ENCODE peak calls at places on chromosomes 7 and 10, in four cellular contexts. One of them, this sample, is unnamed.

GRCh38 chr10:5552376-5553321 is 27.9 kb downstream of the CALML3 start:
- DNase-seq in T-cell: no peak
- DNase-seq in NCI-H1436: no peak
- DNase-seq in HCT116: no peak
- DNase-seq in this sample: no peak

GRCh38 chr7:37198188-37198905 is 250.3 kb downstream of the ELMO1 start:
- DNase-seq in T-cell: no peak
- DNase-seq in NCI-H1436: no peak
- DNase-seq in HCT116: no peak
- DNase-seq in this sample: no peak

GRCh38 chr10:97830064-97830463 is 19.6 kb upstream of the GOLGA7B start:
- DNase-seq in T-cell: no peak
- DNase-seq in HCT116: no peak
- DNase-seq in NCI-H1436: no peak
- DNase-seq in this sample: no peak

GRCh38 chr10:21975378-21975990 is 28.0 kb downstream of the DNAJC1 start:
- DNase-seq in HCT116: no peak
- DNase-seq in NCI-H1436: peak
- DNase-seq in T-cell: no peak
- DNase-seq in this sample: no peak

GRCh38 chr10:17428616-17429097 is 25.7 kb downstream of the ST8SIA6 start:
- DNase-seq in NCI-H1436: no peak
- DNase-seq in T-cell: peak
- DNase-seq in HCT116: no peak
- DNase-seq in this sample: no peak

GRCh38 chr10:17098012-17098411 is 31.6 kb downstream of the CUBN start:
- DNase-seq in T-cell: no peak
- DNase-seq in HCT116: no peak
- DNase-seq in NCI-H1436: no peak
- DNase-seq in this sample: no peak

GRCh38 chr10:6385683-6386082 is 183.0 kb downstream of the PFKFB3 start:
- DNase-seq in NCI-H1436: no peak
- DNase-seq in HCT116: no peak
- DNase-seq in T-cell: no peak
- DNase-seq in this sample: no peak

GRCh38 chr10:96352027-96352426 is 6.8 kb downstream of the OPALIN start:
- DNase-seq in HCT116: no peak
- DNase-seq in T-cell: no peak
- DNase-seq in NCI-H1436: no peak
- DNase-seq in this sample: no peak

GRCh38 chr7:108247646-108248045 is 117.5 kb upstream of the LAMB4 start:
- DNase-seq in HCT116: no peak
- DNase-seq in NCI-H1436: no peak
- DNase-seq in T-cell: no peak
- DNase-seq in this sample: no peak

GRCh38 chr10:99782447-99783286 is at the start of gene ABCC2:
- DNase-seq in T-cell: no peak
- DNase-seq in HCT116: no peak
- DNase-seq in NCI-H1436: no peak
- DNase-seq in this sample: no peak

GRCh38 chr10:32298066-32298812 is 48.7 kb downstream of the EPC1 start:
- DNase-seq in NCI-H1436: no peak
- DNase-seq in HCT116: peak
- DNase-seq in T-cell: no peak
- DNase-seq in this sample: peak

GRCh38 chr7:83547526-83547925 is 101.4 kb downstream of the SEMA3E start:
- DNase-seq in T-cell: no peak
- DNase-seq in HCT116: peak
- DNase-seq in NCI-H1436: peak
- DNase-seq in this sample: peak

GRCh38 chr10:99329891-99330674 is 927 bp downstream of the CNNM1 start:
- DNase-seq in NCI-H1436: no peak
- DNase-seq in HCT116: no peak
- DNase-seq in T-cell: no peak
- DNase-seq in this sample: no peak

GRCh38 chr7:123054357-123055133 is 59.0 kb upstream of the TAS2R16 start:
- DNase-seq in HCT116: peak
- DNase-seq in NCI-H1436: peak
- DNase-seq in T-cell: no peak
- DNase-seq in this sample: no peak

GRCh38 chr10:17425584-17426262 is 28.7 kb downstream of the ST8SIA6 start:
- DNase-seq in NCI-H1436: no peak
- DNase-seq in HCT116: no peak
- DNase-seq in T-cell: peak
- DNase-seq in this sample: no peak

GRCh38 chr10:74244097-74244685 is 93.2 kb downstream of the ADK start:
- DNase-seq in NCI-H1436: peak
- DNase-seq in T-cell: no peak
- DNase-seq in HCT116: peak
- DNase-seq in this sample: peak

GRCh38 chr10:72563327-72563932 is 62.4 kb downstream of the MICU1 start:
- DNase-seq in NCI-H1436: no peak
- DNase-seq in T-cell: no peak
- DNase-seq in HCT116: no peak
- DNase-seq in this sample: no peak

GRCh38 chr7:84271550-84271949 is 77.0 kb upstream of the SEMA3A start:
- DNase-seq in HCT116: no peak
- DNase-seq in NCI-H1436: no peak
- DNase-seq in T-cell: no peak
- DNase-seq in this sample: no peak

GRCh38 chr10:103727546-103727963 is 127.8 kb downstream of the SH3PXD2A start:
- DNase-seq in T-cell: no peak
- DNase-seq in NCI-H1436: no peak
- DNase-seq in HCT116: no peak
- DNase-seq in this sample: no peak

GRCh38 chr7:34430456-34430855 is 227.6 kb upstream of the NPSR1 start:
- DNase-seq in T-cell: no peak
- DNase-seq in NCI-H1436: no peak
- DNase-seq in HCT116: peak
- DNase-seq in this sample: peak

GRCh38 chr10:131819241-131820072 is 81.4 kb upstream of the PPP2R2D start:
- DNase-seq in HCT116: no peak
- DNase-seq in T-cell: no peak
- DNase-seq in NCI-H1436: no peak
- DNase-seq in this sample: no peak

GRCh38 chr7:102208826-102209225 is 77.8 kb upstream of the SH2B2 start:
- DNase-seq in T-cell: no peak
- DNase-seq in HCT116: no peak
- DNase-seq in NCI-H1436: no peak
- DNase-seq in this sample: no peak

GRCh38 chr10:33031171-33031570 is 73.1 kb upstream of the ITGB1 start:
- DNase-seq in HCT116: no peak
- DNase-seq in T-cell: no peak
- DNase-seq in NCI-H1436: no peak
- DNase-seq in this sample: no peak

GRCh38 chr7:835491-836401 is 3.5 kb downstream of the SUN1 start:
- DNase-seq in T-cell: no peak
- DNase-seq in HCT116: no peak
- DNase-seq in NCI-H1436: no peak
- DNase-seq in this sample: no peak

GRCh38 chr7:36129048-36129534 is 24.0 kb upstream of the EEPD1 start:
- DNase-seq in T-cell: no peak
- DNase-seq in HCT116: no peak
- DNase-seq in NCI-H1436: peak
- DNase-seq in this sample: peak

GRCh38 chr7:19665399-19666008 is 43.3 kb downstream of the POLR1F start:
- DNase-seq in T-cell: no peak
- DNase-seq in NCI-H1436: no peak
- DNase-seq in HCT116: peak
- DNase-seq in this sample: peak

GRCh38 chr10:121788717-121789116 is 139.1 kb downstream of the ATE1 start:
- DNase-seq in T-cell: no peak
- DNase-seq in HCT116: no peak
- DNase-seq in NCI-H1436: peak
- DNase-seq in this sample: no peak

GRCh38 chr10:83542774-83543291 is 596.5 kb upstream of the GHITM start:
- DNase-seq in T-cell: no peak
- DNase-seq in NCI-H1436: no peak
- DNase-seq in HCT116: no peak
- DNase-seq in this sample: no peak

GRCh38 chr7:27314111-27314510 is 71.5 kb downstream of the EVX1 start:
- DNase-seq in NCI-H1436: no peak
- DNase-seq in T-cell: no peak
- DNase-seq in HCT116: no peak
- DNase-seq in this sample: no peak

GRCh38 chr7:149720372-149721083 is 52.9 kb downstream of the ZNF467 start:
- DNase-seq in HCT116: no peak
- DNase-seq in T-cell: no peak
- DNase-seq in NCI-H1436: no peak
- DNase-seq in this sample: no peak